ENCODE peak calls at places on chromosome 4, in four cellular contexts. Q is HCT116, I is OCI-LY7, O is ovary. C is an unnamed sample.

GRCh38 chr4:146245899-146246298 is 31.6 kb downstream of the REELD1 start:
- DNase-seq in Q (no peak), I (no peak), O (no peak), C (peak; percentile 48)

GRCh38 chr4:83340692-83341343 is 6.2 kb upstream of the HPSE start:
- DNase-seq in Q (no peak), I (peak; percentile 70), O (no peak), C (no peak)

GRCh38 chr4:85929926-85930325 is 429.9 kb downstream of the MAPK10 start:
- DNase-seq in Q (no peak), I (no peak), O (no peak), C (no peak)

GRCh38 chr4:64539234-64539849 is 130.1 kb upstream of the TECRL start:
- DNase-seq in Q (peak; percentile 16), I (peak; percentile 61), O (peak; percentile 43), C (peak; percentile 55)

GRCh38 chr4:16082038-16082423 is 1.8 kb downstream of the PROM1 start:
- DNase-seq in Q (no peak), I (no peak), O (no peak), C (no peak)

GRCh38 chr4:39259571-39260330 is 77.4 kb downstream of the WDR19 start:
- DNase-seq in Q (no peak), I (no peak), O (no peak), C (no peak)

GRCh38 chr4:185379326-185380295 is 16.1 kb downstream of the LRP2BP start:
- DNase-seq in Q (no peak), I (no peak), O (no peak), C (no peak)

GRCh38 chr4:48906283-48907173 is at the start of gene OCIAD2:
- DNase-seq in Q (peak; percentile 55), I (peak; percentile 92), O (peak; percentile 37), C (peak; percentile 88)

GRCh38 chr4:23232987-23233386 is 540.2 kb downstream of the GBA3 start:
- DNase-seq in Q (no peak), I (no peak), O (no peak), C (no peak)

GRCh38 chr4:58665649-58666048 is 1555.5 kb upstream of the IGFBP7 start:
- DNase-seq in Q (no peak), I (no peak), O (no peak), C (no peak)

GRCh38 chr4:4677825-4678522 is 136.1 kb upstream of the STX18 start:
- DNase-seq in Q (peak; percentile 36), I (peak; percentile 13), O (no peak), C (no peak)

GRCh38 chr4:1565598-1566295 is 118.4 kb downstream of the FAM53A start:
- DNase-seq in Q (no peak), I (no peak), O (peak; percentile 15), C (no peak)

GRCh38 chr4:168475745-168476144 is 4.5 kb downstream of the DDX60L start:
- DNase-seq in Q (no peak), I (no peak), O (no peak), C (no peak)

GRCh38 chr4:164956766-164957643 is 20.5 kb downstream of the TRIM61 start:
- DNase-seq in Q (no peak), I (peak; percentile 93), O (peak; percentile 45), C (peak; percentile 69)

GRCh38 chr4:175651701-175652100 is 160.4 kb downstream of the GPM6A start:
- DNase-seq in Q (no peak), I (no peak), O (no peak), C (no peak)

GRCh38 chr4:105709081-105709450 is 482 bp downstream of the GSTCD start:
- DNase-seq in Q (peak; percentile 6), I (peak; percentile 27), O (no peak), C (peak; percentile 24)

GRCh38 chr4:27176400-27176799 is 315.8 kb downstream of the STIM2 start:
- DNase-seq in Q (peak; percentile 26), I (peak; percentile 25), O (no peak), C (no peak)
- TF ChIP-seq CTCF in Q (peak; percentile 41), I (peak; percentile 64), O (no peak), C (peak; percentile 34)

DNA sequence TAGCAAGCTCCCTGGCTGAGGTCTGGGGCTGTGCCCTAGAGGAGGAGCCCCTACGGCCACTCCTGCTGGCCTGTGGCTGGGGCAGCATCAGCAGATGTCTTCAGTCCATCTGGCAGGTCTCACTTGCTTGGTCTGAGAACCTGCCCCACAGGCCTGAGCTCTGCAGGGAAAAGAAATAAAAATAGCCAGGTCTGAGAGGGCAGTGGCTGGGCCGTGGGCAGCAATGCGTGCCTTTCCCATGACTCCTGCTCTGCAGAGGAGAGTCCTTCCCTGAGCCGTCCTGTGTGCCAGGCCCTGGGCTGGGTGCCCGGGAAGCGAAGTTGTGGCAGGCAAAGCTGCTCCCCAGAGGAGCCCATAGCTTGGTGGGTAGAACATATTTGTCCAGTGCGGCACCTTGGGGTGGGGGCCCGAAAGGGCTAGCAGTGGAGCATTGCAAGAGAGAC is 11.3 kb upstream of the KIAA0232 start:
- DNase-seq in Q (no peak), I (no peak), O (no peak), C (no peak)
- H3K4me1 ChIP-seq in Q (peaks cover 35% of the 10 kb centered on the region), I (no peaks in the 10 kb centered on the region), O (no peaks in the 10 kb centered on the region), C (no peaks in the 10 kb centered on the region)

DNA sequence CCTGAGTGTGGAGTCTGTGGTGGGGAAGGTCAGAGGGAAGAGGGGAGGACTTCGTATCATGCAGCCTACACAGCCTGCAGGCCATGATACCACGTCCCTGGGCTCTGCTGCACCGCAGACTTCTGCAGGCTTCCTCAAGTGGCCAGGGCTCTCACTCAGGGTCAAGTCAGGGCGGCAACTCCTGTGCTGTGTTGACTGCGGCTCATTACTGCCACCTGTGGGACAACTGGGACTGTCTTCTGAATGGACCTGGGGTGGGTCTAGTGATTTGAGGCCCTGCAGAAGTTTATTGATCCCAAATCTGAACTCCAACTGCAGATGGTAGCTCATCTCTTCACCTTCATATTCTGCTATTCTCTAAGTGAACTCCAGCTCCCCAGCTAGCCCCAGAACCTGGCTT is 167.1 kb downstream of the NSUN7 start:
- DNase-seq in Q (peak; percentile 37), I (peak; percentile 41), O (no peak), C (no peak)
- TF ChIP-seq CTCF in Q (peak; percentile 72), I (peak; percentile 72), O (no peak), C (peak; percentile 35)

GRCh38 chr4:3198906-3199305 is 50.1 kb upstream of the MSANTD1 start:
- DNase-seq in Q (no peak), I (no peak), O (no peak), C (no peak)

GRCh38 chr4:3200423-3201090 is 48.4 kb upstream of the MSANTD1 start:
- DNase-seq in Q (no peak), I (no peak), O (no peak), C (no peak)

GRCh38 chr4:3199661-3200422 is 49.1 kb upstream of the MSANTD1 start:
- DNase-seq in Q (no peak), I (no peak), O (no peak), C (peak; percentile 43)

GRCh38 chr4:3196670-3197359 is 52.1 kb upstream of the MSANTD1 start:
- DNase-seq in Q (no peak), I (no peak), O (no peak), C (no peak)

DNA sequence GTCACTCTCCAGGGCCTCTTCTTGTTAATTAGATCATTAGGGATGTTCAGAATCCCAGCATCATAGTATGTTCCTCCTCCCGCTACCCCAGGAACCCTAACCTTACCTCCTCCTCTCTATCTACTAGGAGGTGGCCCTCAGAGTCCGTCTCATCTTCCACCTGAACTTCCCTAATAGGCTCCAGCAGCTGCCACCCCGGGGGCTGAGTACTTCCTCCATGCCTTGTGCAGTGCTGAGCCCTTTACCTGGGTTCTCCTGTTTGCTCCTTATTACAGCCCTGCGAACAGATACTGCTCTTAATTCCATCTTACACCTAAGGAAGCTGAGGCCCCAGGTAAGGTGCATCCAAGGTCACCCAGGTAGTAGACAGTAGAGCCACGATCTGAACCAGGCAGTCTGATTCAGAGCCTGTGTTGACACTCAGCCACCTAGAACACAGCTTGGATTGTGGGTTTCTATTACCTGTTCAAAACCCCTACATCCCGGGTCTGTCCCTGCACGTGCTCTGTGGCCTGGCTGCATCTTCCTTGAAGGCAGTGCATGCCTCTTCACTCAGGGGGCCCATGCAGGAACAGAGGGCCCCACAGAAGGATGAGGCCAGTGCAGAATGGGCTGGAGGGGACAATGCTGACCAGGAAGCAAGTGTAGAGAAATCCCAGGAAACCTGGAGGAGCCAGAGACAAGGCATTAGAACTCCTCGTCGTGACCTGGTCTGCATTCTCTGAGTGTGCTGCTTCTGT is 51.4 kb upstream of the MSANTD1 start:
- DNase-seq in Q (no peak), I (no peak), O (no peak), C (peak; percentile 41)
- H3K4me1 ChIP-seq in Q (no peaks in the 10 kb centered on the region), I (peaks cover 12% of the 10 kb centered on the region), O (peaks cover 3% of the 10 kb centered on the region), C (no peaks in the 10 kb centered on the region)

C was measured in adrenal gland.